ENCODE peak calls at places on chromosomes 1 and 21, in seven cellular contexts. One of them, this sample, is unnamed.

GRCh38 chr1:226994357-226995063 is 54.4 kb downstream of the COQ8A start:
- DNase-seq in GM13977: no peak
- DNase-seq in LoVo: no peak
- DNase-seq in IMR-90: no peak
- DNase-seq in fibroblast of gingiva: no peak
- DNase-seq in HEK293T: no peak
- DNase-seq in T-helper 9 cell: no peak
- DNase-seq in this sample: no peak

GRCh38 chr21:32004281-32004680 is 131.5 kb downstream of the HUNK start:
- DNase-seq in GM13977: no peak
- DNase-seq in LoVo: no peak
- DNase-seq in IMR-90: no peak
- DNase-seq in fibroblast of gingiva: no peak
- DNase-seq in HEK293T: no peak
- DNase-seq in T-helper 9 cell: no peak
- DNase-seq in this sample: no peak

GRCh38 chr1:192463661-192464060 is 111.9 kb upstream of the RGS1 start:
- DNase-seq in GM13977: no peak
- DNase-seq in LoVo: no peak
- DNase-seq in IMR-90: no peak
- DNase-seq in fibroblast of gingiva: no peak
- DNase-seq in HEK293T: no peak
- DNase-seq in T-helper 9 cell: no peak
- DNase-seq in this sample: no peak

GRCh38 chr21:45615145-45615711 is 28.3 kb upstream of the PCBP3 start:
- DNase-seq in GM13977: peak; percentile 70
- DNase-seq in LoVo: no peak
- DNase-seq in IMR-90: peak; percentile 31
- DNase-seq in fibroblast of gingiva: no peak
- DNase-seq in HEK293T: no peak
- DNase-seq in T-helper 9 cell: peak; percentile 84
- DNase-seq in this sample: peak; percentile 41

GRCh38 chr21:42317341-42317741 is 2.1 kb upstream of the TFF3 start:
- DNase-seq in GM13977: no peak
- DNase-seq in LoVo: no peak
- DNase-seq in IMR-90: no peak
- DNase-seq in fibroblast of gingiva: no peak
- DNase-seq in HEK293T: no peak
- DNase-seq in T-helper 9 cell: no peak
- DNase-seq in this sample: no peak

GRCh38 chr1:24909388-24909898 is 20.6 kb downstream of the RUNX3 start:
- DNase-seq in GM13977: no peak
- DNase-seq in LoVo: no peak
- DNase-seq in IMR-90: peak; percentile 61
- DNase-seq in fibroblast of gingiva: peak; percentile 85
- DNase-seq in HEK293T: peak; percentile 59
- DNase-seq in T-helper 9 cell: no peak
- DNase-seq in this sample: peak; percentile 40

GRCh38 chr1:30572192-30572591 is 151.2 kb downstream of the MATN1 start:
- DNase-seq in GM13977: no peak
- DNase-seq in LoVo: no peak
- DNase-seq in IMR-90: no peak
- DNase-seq in fibroblast of gingiva: no peak
- DNase-seq in HEK293T: no peak
- DNase-seq in T-helper 9 cell: no peak
- DNase-seq in this sample: no peak

GRCh38 chr1:107706181-107706580 is 258.8 kb downstream of the VAV3 start:
- DNase-seq in GM13977: no peak
- DNase-seq in LoVo: no peak
- DNase-seq in IMR-90: no peak
- DNase-seq in fibroblast of gingiva: no peak
- DNase-seq in HEK293T: no peak
- DNase-seq in T-helper 9 cell: no peak
- DNase-seq in this sample: no peak

GRCh38 chr1:27970401-27970800 is 10.6 kb downstream of the XKR8 start:
- DNase-seq in GM13977: no peak
- DNase-seq in LoVo: no peak
- DNase-seq in IMR-90: peak; percentile 91
- DNase-seq in fibroblast of gingiva: peak; percentile 75
- DNase-seq in HEK293T: no peak
- DNase-seq in T-helper 9 cell: no peak
- DNase-seq in this sample: peak; percentile 41

GRCh38 chr1:205369621-205370230 is 13.0 kb upstream of the KLHDC8A start:
- DNase-seq in GM13977: no peak
- DNase-seq in LoVo: no peak
- DNase-seq in IMR-90: peak; percentile 29
- DNase-seq in fibroblast of gingiva: no peak
- DNase-seq in HEK293T: no peak
- DNase-seq in T-helper 9 cell: no peak
- DNase-seq in this sample: no peak

GRCh38 chr1:222794656-222795474 is 20.0 kb upstream of the DISP1 start:
- DNase-seq in GM13977: no peak
- DNase-seq in LoVo: no peak
- DNase-seq in IMR-90: no peak
- DNase-seq in fibroblast of gingiva: peak; percentile 18
- DNase-seq in HEK293T: no peak
- DNase-seq in T-helper 9 cell: no peak
- DNase-seq in this sample: peak; percentile 47

GRCh38 chr1:156458181-156458503 is 42.4 kb downstream of the MEF2D start:
- DNase-seq in GM13977: no peak
- DNase-seq in LoVo: peak; percentile 33
- DNase-seq in IMR-90: peak; percentile 81
- DNase-seq in fibroblast of gingiva: peak; percentile 30
- DNase-seq in HEK293T: no peak
- DNase-seq in T-helper 9 cell: no peak
- DNase-seq in this sample: peak; percentile 37

GRCh38 chr1:156909671-156910070 is 10.8 kb upstream of the LRRC71 start:
- DNase-seq in GM13977: no peak
- DNase-seq in LoVo: no peak
- DNase-seq in IMR-90: no peak
- DNase-seq in fibroblast of gingiva: no peak
- DNase-seq in HEK293T: no peak
- DNase-seq in T-helper 9 cell: no peak
- DNase-seq in this sample: no peak

GRCh38 chr1:48869116-48869893 is 92.6 kb upstream of the BEND5 start:
- DNase-seq in GM13977: no peak
- DNase-seq in LoVo: no peak
- DNase-seq in IMR-90: no peak
- DNase-seq in fibroblast of gingiva: peak; percentile 36
- DNase-seq in HEK293T: no peak
- DNase-seq in T-helper 9 cell: no peak
- DNase-seq in this sample: peak; percentile 10

GRCh38 chr1:43435146-43436145 is 18.3 kb downstream of the HYI start:
- DNase-seq in GM13977: no peak
- DNase-seq in LoVo: no peak
- DNase-seq in IMR-90: peak; percentile 57
- DNase-seq in fibroblast of gingiva: peak; percentile 86
- DNase-seq in HEK293T: no peak
- DNase-seq in T-helper 9 cell: no peak
- DNase-seq in this sample: no peak

GRCh38 chr1:212149566-212149965 is 114.0 kb downstream of the DTL start:
- DNase-seq in GM13977: no peak
- DNase-seq in LoVo: no peak
- DNase-seq in IMR-90: no peak
- DNase-seq in fibroblast of gingiva: no peak
- DNase-seq in HEK293T: no peak
- DNase-seq in T-helper 9 cell: no peak
- DNase-seq in this sample: no peak

This sample was measured in PC-3.